ENCODE peak calls at places on chromosomes 6 and 20, in eight cellular contexts. W, J, X, U, T, R, Y and O are unnamed samples.

GRCh38 chr6:80233262-80233661 is 126.8 kb downstream of the BCKDHB start:
- DNase-seq in Y (no peak), R (no peak), T (no peak), J (no peak), U (no peak), X (no peak), W (no peak), O (no peak)

GRCh38 chr6:14147891-14148290 is 30.3 kb downstream of the CD83 start:
- DNase-seq in Y (no peak), J (peak; percentile 20), X (no peak), W (no peak), U (no peak), T (no peak), R (no peak), O (no peak)

GRCh38 chr6:160348552-160349441 is 619 bp downstream of the SLC22A3 start:
- DNase-seq in Y (peak; percentile 72), U (no peak), T (peak; percentile 46), R (no peak), X (peak; percentile 53), J (peak; percentile 15), W (peak; percentile 54), O (no peak)

GRCh38 chr6:107488875-107489635 is 862 bp upstream of the SOBP start:
- DNase-seq in J (peak; percentile 37), T (peak; percentile 47), U (peak; percentile 60), W (no peak), X (peak; percentile 54), Y (peak; percentile 86), R (peak; percentile 65), O (no peak)

GRCh38 chr6:169789944-169790927 is 38.8 kb downstream of the ERMARD start:
- DNase-seq in X (peak; percentile 92), T (peak; percentile 72), U (peak; percentile 68), Y (peak; percentile 89), R (peak; percentile 74), J (peak; percentile 63), W (peak; percentile 68), O (no peak)

GRCh38 chr6:43968110-43968965 is 158.9 kb downstream of the MRPL14 start:
- DNase-seq in R (no peak), Y (no peak), J (no peak), W (no peak), U (no peak), T (no peak), X (no peak), O (no peak)

GRCh38 chr6:140040391-140040790 is 665.9 kb upstream of the CITED2 start:
- DNase-seq in J (peak; percentile 29), R (no peak), T (no peak), U (no peak), X (peak; percentile 75), Y (no peak), W (no peak), O (no peak)

GRCh38 chr20:12942123-12942522 is 66.6 kb upstream of the SPTLC3 start:
- DNase-seq in Y (no peak), T (no peak), X (no peak), U (no peak), J (no peak), W (no peak), R (no peak), O (no peak)

GRCh38 chr20:61057313-61058171 is 194.5 kb upstream of the CDH4 start:
- DNase-seq in X (no peak), U (no peak), Y (no peak), W (no peak), T (no peak), R (no peak), J (no peak), O (no peak)

GRCh38 chr6:33017024-33017423 is 7.6 kb upstream of the HLA-DOA start:
- DNase-seq in W (no peak), J (no peak), R (no peak), Y (no peak), X (no peak), T (no peak), U (no peak), O (no peak)

GRCh38 chr6:45163952-45164766 is 164.0 kb upstream of the RUNX2 start:
- DNase-seq in U (no peak), X (no peak), R (no peak), W (no peak), T (no peak), Y (no peak), J (no peak), O (no peak)

GRCh38 chr6:20840675-20841074 is 306.4 kb downstream of the CDKAL1 start:
- DNase-seq in R (no peak), Y (no peak), X (peak; percentile 49), J (peak; percentile 66), U (no peak), W (no peak), T (no peak), O (no peak)

GRCh38 chr6:124577734-124578281 is 384.4 kb upstream of the RNF217 start:
- DNase-seq in X (no peak), Y (no peak), U (no peak), W (no peak), T (no peak), R (no peak), J (no peak), O (no peak)

DNA sequence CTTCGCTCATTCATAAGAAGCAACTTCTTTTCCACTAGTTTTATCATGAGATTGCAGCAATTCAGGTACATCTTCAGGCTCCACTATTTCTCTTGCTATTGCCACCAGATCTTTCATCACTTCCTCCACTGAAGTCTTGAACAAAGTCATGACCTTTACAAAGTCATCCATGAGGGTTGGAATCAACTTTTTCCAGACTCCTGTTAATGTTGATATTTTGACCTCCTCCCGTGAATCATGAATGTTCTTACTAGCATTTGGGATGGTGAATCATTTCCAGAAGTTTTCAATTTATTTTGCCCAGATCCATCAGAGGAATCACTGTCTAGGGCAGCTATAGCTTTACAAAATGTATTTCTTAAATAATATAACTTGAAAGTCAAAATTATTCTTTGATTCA is 1.5 kb downstream of the CENPQ start:
- DNase-seq in J (no peak), X (peak; percentile 56), U (no peak), W (no peak), R (no peak), T (no peak), Y (no peak), O (no peak)
- H3K4me3 ChIP-seq in J (no peak overlapping the region), X (peak overlapping the region; percentile 100), U (no peak overlapping the region), W (no peak overlapping the region), R (no peak overlapping the region), T (no peak overlapping the region), Y (peak overlapping the region; percentile 66), O (no peak overlapping the region)

GRCh38 chr20:46348231-46348803 is 40.0 kb upstream of the CDH22 start:
- DNase-seq in J (peak; percentile 21), U (no peak), T (no peak), R (no peak), X (peak; percentile 72), W (no peak), Y (peak; percentile 79), O (no peak)
- H3K4me3 ChIP-seq in J (no peak overlapping the region), U (peak overlapping the region; percentile 34), T (no peak overlapping the region), R (no peak overlapping the region), X (no peak overlapping the region), W (no peak overlapping the region), Y (peak overlapping the region; percentile 46), O (no peak overlapping the region)

GRCh38 chr20:5096463-5096862 is 23.3 kb downstream of the PCNA start:
- DNase-seq in J (no peak), T (no peak), X (no peak), Y (no peak), U (no peak), W (no peak), R (peak; percentile 18), O (no peak)

GRCh38 chr20:5091902-5092301 is 27.9 kb downstream of the PCNA start:
- DNase-seq in U (no peak), W (no peak), T (no peak), Y (no peak), X (no peak), R (no peak), J (no peak), O (no peak)

GRCh38 chr20:5095454-5095853 is 24.3 kb downstream of the PCNA start:
- DNase-seq in X (no peak), W (no peak), U (no peak), T (no peak), Y (no peak), J (no peak), R (peak; percentile 52), O (no peak)

GRCh38 chr20:5092765-5093339 is 26.9 kb downstream of the PCNA start:
- DNase-seq in W (no peak), J (no peak), X (no peak), T (no peak), Y (no peak), R (no peak), U (no peak), O (no peak)

GRCh38 chr20:5095931-5096330 is 23.8 kb downstream of the PCNA start:
- DNase-seq in W (no peak), J (no peak), Y (no peak), R (peak; percentile 36), U (no peak), X (no peak), T (no peak), O (no peak)
- H3K4me3 ChIP-seq in W (no peak overlapping the region), J (no peak overlapping the region), Y (no peak overlapping the region), R (no peak overlapping the region), U (no peak overlapping the region), X (no peak overlapping the region), T (no peak overlapping the region), O (no peak overlapping the region)

DNA sequence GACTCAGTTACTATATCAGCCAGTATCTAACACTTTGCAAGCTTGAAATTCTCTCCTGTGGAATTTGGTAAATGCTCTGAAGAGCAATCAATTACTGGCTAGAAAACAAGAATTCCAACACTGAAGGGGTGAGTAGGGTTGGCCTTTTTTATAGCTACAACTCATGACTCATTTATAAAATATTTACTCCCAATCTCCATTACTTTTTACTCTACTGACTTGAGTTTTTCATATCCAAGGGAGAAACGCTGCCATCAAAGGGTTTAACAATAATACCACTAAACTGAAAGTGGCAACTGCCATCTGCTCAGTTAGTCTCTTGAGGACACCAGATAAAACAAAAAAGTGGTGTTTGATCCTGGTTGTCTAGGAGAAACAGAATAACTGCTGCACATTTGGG is 203.1 kb downstream of the UBE3D start:
- DNase-seq in U (no peak), J (no peak), Y (no peak), T (no peak), W (no peak), R (no peak), X (peak; percentile 28), O (peak; percentile 59)
- H3K4me3 ChIP-seq in U (no peak overlapping the region), J (no peak overlapping the region), Y (no peak overlapping the region), T (no peak overlapping the region), W (no peak overlapping the region), R (no peak overlapping the region), X (no peak overlapping the region), O (no peak overlapping the region)

GRCh38 chr6:37624606-37625574 is 72.8 kb downstream of the MDGA1 start:
- DNase-seq in U (peak; percentile 35), W (peak; percentile 53), X (peak; percentile 66), T (peak; percentile 75), Y (peak; percentile 42), J (peak; percentile 39), R (no peak), O (no peak)
- H3K4me3 ChIP-seq in U (peak overlapping the region; percentile 10), W (no peak overlapping the region), X (peak overlapping the region; percentile 6), T (peak overlapping the region; percentile 10), Y (peak overlapping the region; percentile 40), J (no peak overlapping the region), R (peak overlapping the region; percentile 36), O (no peak overlapping the region)

GRCh38 chr20:62953839-62954703 is 1.6 kb downstream of the SLC17A9 start:
- DNase-seq in Y (peak; percentile 77), X (peak; percentile 88), W (peak; percentile 64), T (peak; percentile 78), J (peak; percentile 78), U (peak; percentile 81), R (peak; percentile 78), O (peak; percentile 88)
- H3K4me3 ChIP-seq in Y (peak overlapping the region; percentile 61), X (peak overlapping the region; percentile 33), W (no peak overlapping the region), T (peak overlapping the region; percentile 48), J (peak overlapping the region; percentile 10), U (peak overlapping the region; percentile 45), R (peak overlapping the region; percentile 46), O (peak overlapping the region; percentile 15)

GRCh38 chr20:10670521-10671220 is 3.1 kb downstream of the JAG1 start:
- DNase-seq in X (no peak), Y (no peak), U (peak; percentile 51), R (no peak), J (peak; percentile 41), T (no peak), W (no peak), O (no peak)
- H3K4me3 ChIP-seq in X (peak overlapping the region; percentile 88), Y (peak overlapping the region; percentile 92), U (peak overlapping the region; percentile 98), R (peak overlapping the region; percentile 87), J (peak overlapping the region; percentile 78), T (peak overlapping the region; percentile 75), W (peak overlapping the region; percentile 15), O (no peak overlapping the region)